ENCODE peak calls at places on chromosome 11, in eight cellular contexts. O is fibroblast of lung; G is NCI-H1436; A is SW480; B is tibial artery; W is stimulated activated CD8-positive, alpha-beta memory T cell treated with anti-CD3 and anti-CD28 coated beads, Interleukin-2, amount 100 ng/mL, for 48 hours; D is HT1080; H is activated CD8-positive, alpha-beta memory T cell treated with anti-CD3 and anti-CD28 coated beads, Interleukin-2, amount 10 ng/mL, durations not matched to agents 7 days and 5 days. P is an unnamed sample.

GRCh38 chr11:15707971-15708370 is 593.2 kb downstream of the INSC start:
- DNase-seq in B (peak; percentile 82), A (peak; percentile 63), G (no peak), W (no peak), H (no peak), O (peak; percentile 45), D (peak; percentile 47), P (peak; percentile 74)

GRCh38 chr11:83280256-83280655 is 5.9 kb downstream of the CCDC90B start:
- DNase-seq in W (no peak), H (no peak), D (no peak), O (peak; percentile 57), B (no peak), A (no peak), G (no peak), P (no peak)

GRCh38 chr11:98531576-98531975 is 489.2 kb upstream of the CNTN5 start:
- DNase-seq in H (no peak), O (no peak), D (peak; percentile 4), W (no peak), G (no peak), B (no peak), A (no peak), P (no peak)

GRCh38 chr11:111606986-111607385 is 4.7 kb downstream of the SIK2 start:
- DNase-seq in D (no peak), O (peak; percentile 68), B (no peak), H (no peak), W (no peak), A (no peak), G (no peak), P (no peak)

GRCh38 chr11:113345978-113346377 is 31.6 kb downstream of the TTC12 start:
- DNase-seq in A (no peak), O (peak; percentile 7), H (no peak), G (no peak), D (no peak), B (no peak), W (no peak), P (no peak)

GRCh38 chr11:78037056-78037455 is 14.0 kb upstream of the KCTD14 start:
- DNase-seq in O (no peak), A (no peak), D (no peak), B (no peak), G (no peak), W (no peak), H (no peak), P (no peak)

GRCh38 chr11:43916621-43917020 is 25.8 kb upstream of the C11orf96 start:
- DNase-seq in G (no peak), B (no peak), W (no peak), H (no peak), D (no peak), A (no peak), O (no peak), P (no peak)

GRCh38 chr11:72812604-72812967 is 1.6 kb upstream of the ATG16L2 start:
- DNase-seq in B (no peak), W (no peak), A (no peak), O (no peak), G (peak; percentile 17), D (no peak), H (no peak), P (no peak)